ENCODE peak calls at places on chromosomes 13 and 19, in four cellular contexts. C is AG09309, K is neural progenitor cell, E is PC-3. U is an unnamed sample.

GRCh38 chr13:98453254-98453843 is 123.6 kb downstream of the STK24 start:
- DNase-seq in C (no peak), K (no peak), E (no peak), U (no peak)

GRCh38 chr13:111183959-111184684 is 69.0 kb downstream of the ARHGEF7 start:
- DNase-seq in C (no peak), K (no peak), E (no peak), U (no peak)

GRCh38 chr19:11881151-11881800 is 6.3 kb upstream of the ZNF69 start:
- DNase-seq in C (no peak), K (peak), E (peak), U (no peak)

GRCh38 chr13:94520001-94520400 is 40.5 kb upstream of the DCT start:
- DNase-seq in C (no peak), K (no peak), E (no peak), U (no peak)

GRCh38 chr19:16113727-16114126 is 2.0 kb downstream of the RAB8A start:
- DNase-seq in C (no peak), K (no peak), E (no peak), U (no peak)

GRCh38 chr13:65744761-65745160 is 1485.4 kb downstream of the PCDH9 start:
- DNase-seq in C (peak), K (no peak), E (no peak), U (no peak)

GRCh38 chr13:110258876-110259631 is 47.9 kb downstream of the COL4A1 start:
- DNase-seq in C (no peak), K (no peak), E (peak), U (no peak)

GRCh38 chr13:43986395-43986794 is 106.7 kb downstream of the LACC1 start:
- DNase-seq in C (no peak), K (no peak), E (no peak), U (no peak)

GRCh38 chr13:70310720-70311119 is 202.5 kb upstream of the KLHL1 start:
- DNase-seq in C (no peak), K (peak), E (peak), U (no peak)

GRCh38 chr13:46288570-46289259 is 77.0 kb downstream of the LRRC63 start:
- DNase-seq in C (no peak), K (peak), E (peak), U (no peak)

GRCh38 chr19:39032164-39032918 is at the start of gene FBXO27:
- DNase-seq in C (no peak), K (peak), E (peak), U (peak)

GRCh38 chr19:4109626-4109945 is 14.3 kb downstream of the MAP2K2 start:
- DNase-seq in C (no peak), K (no peak), E (no peak), U (no peak)

GRCh38 chr13:20782116-20782708 is 8.5 kb upstream of the EEF1AKMT1 start:
- DNase-seq in C (no peak), K (no peak), E (no peak), U (no peak)

GRCh38 chr19:11843741-11844140 is 4.8 kb upstream of the ZNF439 start:
- DNase-seq in C (no peak), K (no peak), E (no peak), U (no peak)

GRCh38 chr13:48263196-48263595 is 30.2 kb downstream of the ITM2B start:
- DNase-seq in C (no peak), K (no peak), E (peak), U (no peak)

GRCh38 chr13:93060144-93060543 is 166.5 kb upstream of the GPC6 start:
- DNase-seq in C (no peak), K (no peak), E (no peak), U (no peak)

GRCh38 chr13:78674638-78675037 is 15.7 kb upstream of the OBI1 start:
- DNase-seq in C (no peak), K (no peak), E (no peak), U (no peak)

GRCh38 chr13:98972627-98973026 is 5.2 kb downstream of the DOCK9 start:
- DNase-seq in C (no peak), K (peak), E (peak), U (no peak)

GRCh38 chr13:46595136-46595917 is 42.4 kb downstream of the LRCH1 start:
- DNase-seq in C (no peak), K (no peak), E (peak), U (no peak)

GRCh38 chr19:16062789-16063188 is 13.5 kb upstream of the TPM4 start:
- DNase-seq in C (no peak), K (peak), E (peak), U (no peak)

GRCh38 chr13:60654405-60654804 is 257.4 kb downstream of the TDRD3 start:
- DNase-seq in C (no peak), K (peak), E (peak), U (no peak)

DNA sequence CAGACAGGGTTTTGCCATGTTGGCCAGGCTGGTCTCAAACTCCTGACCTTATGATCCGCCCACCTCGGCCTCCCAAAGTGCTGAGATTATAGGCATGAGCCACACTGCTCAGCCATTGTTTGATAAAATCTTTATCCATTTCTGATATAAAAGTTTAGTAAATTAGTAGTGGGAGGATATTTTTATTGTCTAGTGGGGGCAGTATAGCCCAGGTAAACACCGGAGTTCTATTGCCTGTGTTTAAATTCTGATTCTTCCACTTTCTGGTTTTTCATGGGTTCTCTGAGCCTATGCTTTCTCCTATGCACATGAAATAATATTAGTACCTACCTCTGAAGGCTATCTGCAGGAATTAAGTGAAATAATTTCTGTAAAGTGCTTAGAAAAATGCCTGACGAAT is 20.1 kb upstream of the ARHGEF18 start:
- DNase-seq in C (no peak), K (no peak), E (no peak), U (no peak)
- TF ChIP-seq CTCF in C (no peak), K (no peak), E (peak), U (no peak)

DNA sequence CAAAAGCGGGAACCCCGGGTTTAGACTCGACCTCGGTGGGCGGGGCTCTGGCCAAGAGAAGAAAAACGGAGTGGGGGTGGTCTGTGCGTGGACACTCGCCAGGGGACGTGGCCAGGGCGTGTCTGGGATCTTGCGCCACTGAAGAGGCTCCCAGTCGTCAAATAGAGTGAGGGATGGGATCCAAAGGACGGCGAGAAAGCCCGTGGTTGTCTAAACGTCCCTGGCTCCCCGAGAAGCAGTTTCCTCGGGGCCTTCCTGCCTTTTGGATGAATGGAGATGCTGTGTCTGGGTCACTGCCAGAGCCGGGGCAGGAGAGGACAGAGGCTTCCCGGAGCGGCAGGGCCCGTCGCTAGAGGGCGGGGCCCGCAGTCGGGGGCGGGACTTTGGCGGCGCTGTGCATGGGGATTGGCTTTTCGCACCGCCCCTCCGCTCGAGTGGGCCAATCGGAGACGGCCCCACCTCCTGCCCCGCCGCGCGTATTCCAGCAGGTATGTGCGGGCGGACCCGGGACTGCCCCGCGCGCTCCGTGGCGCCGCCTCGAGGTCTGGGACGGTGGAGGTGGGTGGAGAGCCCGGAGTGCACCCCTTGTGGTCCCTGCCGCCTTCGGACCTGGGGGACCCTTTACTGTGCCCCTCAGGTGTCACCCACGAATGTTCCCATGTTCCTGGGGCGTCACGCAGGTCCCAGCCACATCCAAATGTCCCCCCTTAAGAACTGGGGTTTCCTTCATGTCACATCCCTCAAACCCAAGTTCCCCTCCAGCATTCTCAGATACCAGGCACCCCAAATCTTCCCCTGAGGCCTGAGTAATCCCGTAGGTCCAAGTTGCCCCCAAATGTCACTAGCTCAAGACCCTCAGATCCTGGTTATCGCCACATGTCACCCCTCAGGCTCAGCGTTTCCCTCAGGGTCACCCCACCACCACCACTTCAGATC is 38.4 kb downstream of the ZSWIM4 start:
- DNase-seq in C (no peak), K (peak), E (peak), U (peak)
- TF ChIP-seq CTCF in C (no peak), K (peak), E (peak), U (peak)

DNA sequence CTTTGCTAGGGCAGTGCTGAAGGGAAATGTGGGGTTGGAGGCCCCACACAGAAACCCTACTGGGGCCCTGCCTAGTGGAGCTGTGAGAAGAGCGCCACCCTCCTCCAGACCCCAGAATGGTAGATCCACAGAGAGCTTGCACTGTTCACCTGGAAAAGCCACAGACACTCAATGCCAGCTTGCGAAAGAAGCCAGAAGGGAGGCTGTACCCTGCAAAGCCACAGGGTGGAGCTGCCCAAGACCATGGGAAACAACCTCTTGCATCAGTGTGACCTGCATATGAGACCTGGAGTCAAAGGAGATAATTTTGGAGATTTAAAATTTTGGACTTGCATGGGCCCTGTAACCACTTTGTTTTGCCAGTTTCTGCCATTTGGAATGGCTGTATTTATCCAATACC is 615.4 kb upstream of the MIR17HG start:
- DNase-seq in C (no peak), K (peak), E (peak), U (no peak)
- TF ChIP-seq CTCF in C (no peak), K (peak), E (no peak), U (no peak)

GRCh38 chr13:28376604-28377003 is 118.3 kb downstream of the FLT1 start:
- DNase-seq in C (no peak), K (no peak), E (no peak), U (no peak)
- TF ChIP-seq CTCF in C (no peak), K (no peak), E (no peak), U (no peak)

GRCh38 chr13:41313117-41313516 is 2.0 kb downstream of the NAA16 start:
- DNase-seq in C (no peak), K (peak), E (no peak), U (no peak)
- TF ChIP-seq CTCF in C (no peak), K (no peak), E (no peak), U (no peak)

DNA sequence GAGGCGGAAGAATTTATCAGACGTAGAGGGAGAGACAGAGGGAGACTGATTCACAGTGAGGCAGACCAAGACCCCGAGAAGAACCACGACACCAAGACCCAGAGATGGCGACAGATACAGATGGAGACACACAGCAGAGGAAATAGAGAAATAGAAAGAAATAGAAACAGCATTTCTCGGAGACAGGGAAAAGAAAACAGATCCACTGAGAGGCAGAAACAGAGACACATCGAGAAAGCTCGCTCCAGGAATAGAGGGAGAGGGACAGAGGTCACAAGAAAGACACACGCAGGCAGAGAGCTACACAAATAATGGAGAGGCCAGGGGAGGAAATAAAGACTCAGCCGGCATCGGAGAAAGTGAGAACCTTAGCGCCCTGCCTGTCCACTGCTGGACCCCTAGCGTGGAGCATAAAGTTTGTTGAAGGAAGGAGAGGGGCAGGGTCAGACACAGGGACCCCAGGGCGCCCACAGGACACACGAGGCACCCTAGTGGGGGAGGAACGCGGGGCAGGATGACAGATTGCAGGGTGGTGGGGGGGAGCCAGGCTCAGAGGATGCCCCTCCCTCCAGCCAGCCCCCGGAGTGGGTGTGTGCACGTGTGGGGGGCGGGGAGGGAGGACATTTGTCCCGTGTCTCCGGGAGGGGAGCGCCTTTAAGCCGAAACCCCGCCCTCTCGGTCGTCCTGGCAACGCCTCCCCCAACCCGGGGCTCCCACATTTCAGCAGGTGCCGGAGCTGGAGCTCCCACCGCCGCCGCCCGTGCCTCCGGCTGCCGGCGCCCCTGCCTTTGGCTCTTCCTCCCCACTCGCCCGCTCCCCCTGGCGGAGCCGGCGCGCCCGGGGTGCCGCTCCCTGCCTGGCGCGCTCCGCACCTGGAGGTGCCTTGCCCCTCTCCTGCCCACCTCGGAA is at the start of gene PRKCG:
- DNase-seq in C (no peak), K (peak), E (peak), U (no peak)
- TF ChIP-seq CTCF in C (peak), K (peak), E (peak), U (peak)

GRCh38 chr13:42498521-42498920 is 75.4 kb upstream of the TNFSF11 start:
- DNase-seq in C (no peak), K (no peak), E (no peak), U (no peak)
- TF ChIP-seq CTCF in C (no peak), K (no peak), E (no peak), U (no peak)

GRCh38 chr19:48835734-48836088 is 580 bp downstream of the HSD17B14 start:
- DNase-seq in C (no peak), K (peak), E (peak), U (peak)
- TF ChIP-seq CTCF in C (peak), K (peak), E (peak), U (peak)

DNA sequence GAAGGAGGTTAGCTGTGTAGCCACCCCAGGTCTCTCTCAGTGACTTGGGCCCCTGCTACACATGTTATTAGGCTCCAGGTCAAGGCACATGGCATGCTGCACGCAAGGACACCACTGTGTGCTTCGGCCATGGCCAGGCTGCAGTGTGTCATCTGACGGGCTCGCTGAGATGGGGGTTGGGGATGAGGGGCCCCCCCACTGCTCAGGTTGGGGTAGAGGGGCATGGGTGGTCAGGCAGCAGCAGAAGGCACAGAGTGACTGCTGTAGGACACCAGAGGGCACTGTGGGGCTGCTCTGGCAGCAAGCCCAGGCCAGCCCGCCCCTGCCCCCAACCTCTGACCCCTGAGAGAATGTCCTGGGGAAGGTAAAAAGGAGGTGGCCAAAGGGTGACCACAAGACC is 32.2 kb upstream of the ISYNA1 start:
- DNase-seq in C (no peak), K (peak), E (no peak), U (no peak)
- TF ChIP-seq CTCF in C (peak), K (peak), E (peak), U (peak)

GRCh38 chr19:23560051-23560450 is 127.0 kb downstream of the ZNF675 start:
- DNase-seq in C (no peak), K (no peak), E (no peak), U (no peak)

GRCh38 chr19:23554548-23554947 is 132.5 kb downstream of the ZNF675 start:
- DNase-seq in C (no peak), K (no peak), E (peak), U (peak)

GRCh38 chr19:23561341-23561740 is 125.7 kb downstream of the ZNF675 start:
- DNase-seq in C (no peak), K (no peak), E (peak), U (no peak)

GRCh38 chr19:23558541-23558940 is 128.5 kb downstream of the ZNF675 start:
- DNase-seq in C (no peak), K (no peak), E (peak), U (no peak)

DNA sequence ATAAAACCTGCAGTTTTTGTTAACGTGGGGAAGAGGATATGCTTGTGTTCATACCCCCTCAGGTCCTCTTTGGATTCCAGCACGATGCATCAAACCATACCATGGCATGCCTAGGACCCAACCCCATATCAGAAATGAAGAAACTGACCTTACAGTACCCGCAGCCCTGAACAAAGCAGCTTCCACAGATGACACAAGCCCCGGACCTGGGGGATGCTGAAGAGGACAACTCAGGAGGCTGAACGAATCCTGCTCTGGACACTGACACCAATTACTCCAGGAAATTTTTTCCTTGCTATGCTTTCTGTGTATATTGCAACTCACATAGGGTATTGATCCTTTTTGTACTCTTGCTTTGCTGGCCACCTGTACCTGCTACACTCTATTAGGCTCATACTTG is 129.6 kb downstream of the ZNF675 start:
- DNase-seq in C (no peak), K (no peak), E (no peak), U (no peak)
- TF ChIP-seq CTCF in C (no peak), K (no peak), E (no peak), U (no peak)